ENCODE peak calls at places on chromosomes 16 and 17, in six cellular contexts. One of them, this sample, is unnamed.

GRCh38 chr17:75679706-75680201 is 12.6 kb downstream of the SAP30BP start:
- DNase-seq in GM12878: no peak
- DNase-seq in uterus: peak; percentile 59
- DNase-seq in stomach: peak; percentile 72
- DNase-seq in body of pancreas: no peak
- DNase-seq in Peyer's patch: no peak
- DNase-seq in this sample: peak; percentile 89

GRCh38 chr17:65287040-65287439 is 149.9 kb downstream of the RGS9 start:
- DNase-seq in GM12878: no peak
- DNase-seq in uterus: no peak
- DNase-seq in stomach: no peak
- DNase-seq in body of pancreas: no peak
- DNase-seq in Peyer's patch: no peak
- DNase-seq in this sample: no peak

GRCh38 chr16:23052908-23053580 is 96.2 kb downstream of the USP31 start:
- DNase-seq in GM12878: no peak
- DNase-seq in uterus: no peak
- DNase-seq in stomach: no peak
- DNase-seq in body of pancreas: no peak
- DNase-seq in Peyer's patch: no peak
- DNase-seq in this sample: no peak

GRCh38 chr17:60249517-60249826 is 99.7 kb downstream of the CA4 start:
- DNase-seq in GM12878: no peak
- DNase-seq in uterus: no peak
- DNase-seq in stomach: no peak
- DNase-seq in body of pancreas: no peak
- DNase-seq in Peyer's patch: no peak
- DNase-seq in this sample: no peak

GRCh38 chr16:85446846-85447656 is 166.1 kb upstream of the GSE1 start:
- DNase-seq in GM12878: peak; percentile 39
- DNase-seq in uterus: no peak
- DNase-seq in stomach: peak; percentile 54
- DNase-seq in body of pancreas: peak; percentile 35
- DNase-seq in Peyer's patch: no peak
- DNase-seq in this sample: no peak

GRCh38 chr16:86517652-86518258 is 7.4 kb downstream of the FOXF1 start:
- DNase-seq in GM12878: no peak
- DNase-seq in uterus: peak; percentile 51
- DNase-seq in stomach: peak; percentile 46
- DNase-seq in body of pancreas: peak; percentile 54
- DNase-seq in Peyer's patch: peak; percentile 65
- DNase-seq in this sample: peak; percentile 46

GRCh38 chr17:75853410-75853809 is 1.7 kb downstream of the WBP2 start:
- DNase-seq in GM12878: no peak
- DNase-seq in uterus: no peak
- DNase-seq in stomach: no peak
- DNase-seq in body of pancreas: no peak
- DNase-seq in Peyer's patch: no peak
- DNase-seq in this sample: no peak

GRCh38 chr16:69932691-69933392 is 18.3 kb upstream of the CLEC18A start:
- DNase-seq in GM12878: no peak
- DNase-seq in uterus: no peak
- DNase-seq in stomach: no peak
- DNase-seq in body of pancreas: no peak
- DNase-seq in Peyer's patch: no peak
- DNase-seq in this sample: no peak

GRCh38 chr17:43827596-43827995 is 5.3 kb downstream of the MPP3 start:
- DNase-seq in GM12878: no peak
- DNase-seq in uterus: no peak
- DNase-seq in stomach: no peak
- DNase-seq in body of pancreas: no peak
- DNase-seq in Peyer's patch: no peak
- DNase-seq in this sample: no peak

GRCh38 chr16:9068886-9069285 is 22.6 kb upstream of the HAPSTR1 start:
- DNase-seq in GM12878: no peak
- DNase-seq in uterus: no peak
- DNase-seq in stomach: no peak
- DNase-seq in body of pancreas: no peak
- DNase-seq in Peyer's patch: no peak
- DNase-seq in this sample: no peak

DNA sequence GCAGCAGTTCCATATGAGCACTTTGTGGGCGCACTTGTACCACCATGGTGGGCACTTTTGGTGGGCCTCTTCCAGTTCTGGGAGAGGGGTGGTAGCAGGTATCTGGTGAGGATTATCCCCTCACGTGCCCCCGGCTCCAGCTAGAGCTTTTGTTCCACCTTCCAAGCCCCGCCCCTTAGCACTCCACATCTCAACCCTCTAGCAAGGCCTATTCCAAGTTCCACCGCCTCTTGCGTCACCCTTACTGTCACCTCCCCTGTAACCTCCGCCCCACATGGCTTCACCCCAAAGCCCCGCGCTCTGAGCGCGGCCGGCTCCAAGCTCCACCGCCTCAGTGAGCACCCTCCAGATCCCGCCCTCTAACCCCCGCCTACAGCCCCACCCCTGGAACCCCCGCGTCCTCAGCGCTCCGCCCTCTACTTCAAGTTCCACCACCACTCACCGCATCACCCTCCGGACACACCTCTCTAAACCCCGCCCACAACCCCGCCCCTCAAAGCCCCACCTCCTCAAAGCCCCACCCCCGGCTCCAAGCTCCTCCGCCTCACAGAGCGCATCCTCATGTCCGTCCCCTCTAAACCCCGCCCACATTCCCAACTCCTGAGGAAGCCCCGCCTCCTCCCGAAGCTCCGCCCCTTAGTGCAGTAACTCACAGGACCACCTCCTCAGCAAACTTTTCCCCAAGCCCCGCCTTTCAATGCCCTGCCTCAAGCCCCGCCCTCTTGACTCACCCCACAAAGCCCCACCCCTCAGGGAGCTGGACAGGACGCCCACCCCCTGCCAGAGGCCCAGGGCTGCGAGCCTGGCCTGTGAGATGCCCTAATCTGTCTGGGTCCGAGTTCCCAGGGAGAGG is 11.1 kb downstream of the SCN4A start:
- DNase-seq in GM12878: no peak
- DNase-seq in uterus: peak; percentile 44
- DNase-seq in stomach: peak; percentile 44
- DNase-seq in body of pancreas: peak; percentile 53
- DNase-seq in Peyer's patch: peak; percentile 60
- DNase-seq in this sample: no peak
- H3K36me3 ChIP-seq in GM12878: no peaks in the 10 kb centered on the region
- H3K36me3 ChIP-seq in uterus: no peaks in the 10 kb centered on the region
- H3K36me3 ChIP-seq in stomach: no peaks in the 10 kb centered on the region
- H3K36me3 ChIP-seq in body of pancreas: no peaks in the 10 kb centered on the region
- H3K36me3 ChIP-seq in Peyer's patch: no peaks in the 10 kb centered on the region
- H3K36me3 ChIP-seq in this sample: no peaks in the 10 kb centered on the region

DNA sequence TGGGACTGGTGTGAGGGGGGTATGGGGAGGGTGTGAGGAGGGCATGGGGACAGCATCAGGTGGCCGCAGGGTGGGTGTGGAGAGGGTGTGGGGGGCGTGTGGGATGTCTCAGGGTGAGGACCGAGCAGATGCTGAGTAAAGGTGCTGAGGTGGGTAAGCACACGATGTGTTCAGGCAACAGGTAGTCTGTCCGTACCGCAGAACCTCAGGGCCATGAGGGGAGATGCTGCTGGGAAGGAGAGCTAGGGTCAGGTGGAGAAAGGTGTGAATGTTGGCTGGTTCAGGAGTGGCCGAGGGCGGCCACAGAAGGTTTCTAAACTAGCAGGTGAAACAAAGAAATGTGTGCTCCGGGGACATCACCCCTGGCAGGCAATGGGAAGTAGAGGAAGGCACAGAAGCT is 80.0 kb upstream of the CDH5 start:
- DNase-seq in GM12878: no peak
- DNase-seq in uterus: no peak
- DNase-seq in stomach: no peak
- DNase-seq in body of pancreas: no peak
- DNase-seq in Peyer's patch: peak; percentile 6
- DNase-seq in this sample: no peak
- H3K4me3 ChIP-seq in GM12878: no peak overlapping the region
- H3K4me3 ChIP-seq in uterus: no peak overlapping the region
- H3K4me3 ChIP-seq in stomach: no peak overlapping the region
- H3K4me3 ChIP-seq in body of pancreas: no peak overlapping the region
- H3K4me3 ChIP-seq in Peyer's patch: no peak overlapping the region
- H3K4me3 ChIP-seq in this sample: no peak overlapping the region

DNA sequence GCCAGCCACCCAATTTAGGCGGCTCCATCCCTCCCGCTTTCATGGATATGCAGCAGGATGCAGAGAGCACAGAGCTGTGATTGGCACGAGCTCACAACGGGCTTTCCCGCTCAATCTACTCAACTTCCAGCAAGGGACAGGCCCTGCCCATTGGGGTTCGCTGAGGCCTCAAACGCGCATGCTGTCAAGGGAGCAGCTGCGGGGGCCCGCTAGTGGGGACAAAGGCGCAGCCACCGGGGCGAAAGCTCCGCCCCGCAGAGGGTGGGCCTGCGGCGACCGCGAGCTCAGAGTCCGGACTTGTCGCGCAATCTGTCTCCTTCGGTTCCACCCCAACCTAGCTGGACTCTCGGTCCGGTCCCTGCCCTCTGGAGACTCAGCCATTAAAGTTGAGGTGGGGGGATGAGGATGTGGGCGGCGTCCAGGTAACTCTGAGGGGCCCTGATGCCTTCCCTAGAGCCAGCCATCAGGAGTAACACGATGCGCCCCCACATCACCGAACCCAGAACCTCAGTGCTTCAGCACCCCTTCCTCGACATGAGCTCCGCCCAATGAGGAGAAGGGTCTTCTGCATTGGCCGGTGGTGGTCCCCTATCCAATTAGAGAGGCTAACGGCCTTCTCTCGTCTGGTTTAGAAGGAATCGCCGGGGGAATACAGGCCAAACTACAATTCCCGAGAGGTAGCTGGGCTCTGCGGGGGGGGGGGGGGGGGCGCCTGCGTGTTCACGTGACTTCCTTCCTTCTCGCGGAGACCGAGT is 489 bp upstream of the NFATC3 start:
- DNase-seq in GM12878: peak; percentile 71
- DNase-seq in uterus: peak; percentile 86
- DNase-seq in stomach: peak; percentile 82
- DNase-seq in body of pancreas: peak; percentile 70
- DNase-seq in Peyer's patch: peak; percentile 95
- DNase-seq in this sample: peak; percentile 81
- TF ChIP-seq POLR2A in GM12878: peak; percentile 93
- TF ChIP-seq POLR2A in uterus: peak; percentile 23
- TF ChIP-seq POLR2A in stomach: no peak
- TF ChIP-seq POLR2A in body of pancreas: peak; percentile 57
- TF ChIP-seq POLR2A in Peyer's patch: peak; percentile 42
- TF ChIP-seq POLR2A in this sample: peak; percentile 54

DNA sequence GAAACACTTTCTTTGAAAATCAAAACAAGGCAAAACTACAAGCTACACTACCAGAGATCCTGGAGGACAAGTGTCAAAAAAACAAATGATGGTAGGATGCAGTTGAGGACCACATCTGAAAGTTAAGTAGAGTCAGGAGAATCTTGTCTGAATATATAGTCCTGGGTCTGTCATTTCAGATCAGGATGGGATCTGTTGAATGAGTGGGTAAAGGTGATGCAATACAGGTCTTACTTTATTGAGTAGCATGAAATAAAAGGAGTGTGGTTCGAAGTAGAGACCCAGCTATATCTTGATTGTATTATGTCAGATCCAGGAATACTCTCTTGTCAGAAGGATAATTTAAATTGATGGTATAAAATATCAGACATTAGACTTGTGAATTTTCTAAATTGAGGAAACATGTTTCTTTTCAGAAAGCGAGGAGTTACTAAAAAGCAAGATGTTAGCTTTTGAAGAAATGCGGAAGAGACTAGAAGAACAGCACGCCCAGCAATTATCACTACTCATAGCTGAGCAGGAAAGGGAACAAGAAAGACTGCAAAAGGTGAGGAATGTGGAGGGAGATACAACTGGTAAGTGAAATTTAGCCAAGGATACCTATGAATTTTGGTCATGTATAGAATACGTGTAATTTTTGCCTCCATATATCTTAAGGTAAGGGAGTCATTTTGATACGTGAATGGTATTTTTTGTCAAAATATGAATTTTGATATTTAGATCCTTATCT is 15.1 kb upstream of the VPS35L start:
- DNase-seq in GM12878: no peak
- DNase-seq in uterus: no peak
- DNase-seq in stomach: no peak
- DNase-seq in body of pancreas: no peak
- DNase-seq in Peyer's patch: no peak
- DNase-seq in this sample: no peak
- H3K36me3 ChIP-seq in GM12878: peaks cover 5% of the 10 kb centered on the region
- H3K36me3 ChIP-seq in uterus: no peaks in the 10 kb centered on the region
- H3K36me3 ChIP-seq in stomach: peaks cover 97% of the 10 kb centered on the region
- H3K36me3 ChIP-seq in body of pancreas: peaks cover 14% of the 10 kb centered on the region
- H3K36me3 ChIP-seq in Peyer's patch: peaks cover 62% of the 10 kb centered on the region
- H3K36me3 ChIP-seq in this sample: no peaks in the 10 kb centered on the region

DNA sequence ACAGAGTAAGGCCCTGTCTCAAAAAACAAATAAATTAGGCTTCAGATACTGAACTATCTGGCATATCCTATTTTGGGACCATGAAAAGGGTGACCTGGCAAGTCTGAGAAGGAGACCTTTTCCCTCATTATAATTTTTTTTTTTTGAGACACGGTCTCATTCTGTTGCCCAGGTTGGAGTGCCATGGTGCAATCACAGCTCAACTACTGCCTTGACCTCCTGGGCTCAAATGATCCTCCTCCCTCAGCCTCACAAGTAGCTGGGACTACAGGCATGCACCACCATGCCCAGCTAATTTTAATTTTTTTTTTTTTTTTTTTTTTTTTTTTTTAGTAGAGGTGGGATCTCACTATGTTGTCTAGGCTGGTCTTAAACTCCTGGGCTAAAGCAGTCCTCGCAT is 37.3 kb downstream of the PLCG2 start:
- DNase-seq in GM12878: no peak
- DNase-seq in uterus: no peak
- DNase-seq in stomach: no peak
- DNase-seq in body of pancreas: no peak
- DNase-seq in Peyer's patch: no peak
- DNase-seq in this sample: no peak
- H3K4me3 ChIP-seq in GM12878: peak overlapping the region; percentile 35
- H3K4me3 ChIP-seq in uterus: no peak overlapping the region
- H3K4me3 ChIP-seq in stomach: no peak overlapping the region
- H3K4me3 ChIP-seq in body of pancreas: no peak overlapping the region
- H3K4me3 ChIP-seq in Peyer's patch: no peak overlapping the region
- H3K4me3 ChIP-seq in this sample: no peak overlapping the region

GRCh38 chr16:53131363-53132071 is 76.7 kb downstream of the CHD9 start:
- DNase-seq in GM12878: no peak
- DNase-seq in uterus: peak; percentile 65
- DNase-seq in stomach: peak; percentile 72
- DNase-seq in body of pancreas: peak; percentile 63
- DNase-seq in Peyer's patch: peak; percentile 84
- DNase-seq in this sample: peak; percentile 46
- TF ChIP-seq POLR2A in GM12878: peak; percentile 70
- TF ChIP-seq POLR2A in uterus: no peak
- TF ChIP-seq POLR2A in stomach: no peak
- TF ChIP-seq POLR2A in body of pancreas: peak; percentile 71
- TF ChIP-seq POLR2A in Peyer's patch: peak; percentile 24
- TF ChIP-seq POLR2A in this sample: peak; percentile 39

GRCh38 chr17:1004769-1005295 is 7.9 kb downstream of the TIMM22 start:
- DNase-seq in GM12878: no peak
- DNase-seq in uterus: no peak
- DNase-seq in stomach: peak; percentile 51
- DNase-seq in body of pancreas: no peak
- DNase-seq in Peyer's patch: no peak
- DNase-seq in this sample: no peak
- H3K36me3 ChIP-seq in GM12878: peaks cover 41% of the 10 kb centered on the region
- H3K36me3 ChIP-seq in uterus: no peaks in the 10 kb centered on the region
- H3K36me3 ChIP-seq in stomach: peaks cover 96% of the 10 kb centered on the region
- H3K36me3 ChIP-seq in body of pancreas: no peaks in the 10 kb centered on the region
- H3K36me3 ChIP-seq in Peyer's patch: peaks cover 94% of the 10 kb centered on the region
- H3K36me3 ChIP-seq in this sample: peaks cover 3% of the 10 kb centered on the region

This sample was measured in prostate gland.